ENCODE peak calls at places on chromosome 20, in nine cellular contexts. One of them, this sample, is unnamed.

GRCh38 chr20:64105846-64106434 is 1.4 kb downstream of the NPBWR2 start:
- DNase-seq in upper lobe of left lung: no peak
- DNase-seq in Peyer's patch: peak
- DNase-seq in sigmoid colon: no peak
- DNase-seq in uterus: no peak
- DNase-seq in A549: no peak
- DNase-seq in H54: no peak
- DNase-seq in GM12891: no peak
- DNase-seq in ovary: no peak
- DNase-seq in this sample: no peak

GRCh38 chr20:9103955-9104354 is 35.1 kb downstream of the PLCB4 start:
- DNase-seq in upper lobe of left lung: no peak
- DNase-seq in Peyer's patch: no peak
- DNase-seq in sigmoid colon: no peak
- DNase-seq in uterus: no peak
- DNase-seq in A549: peak
- DNase-seq in H54: peak
- DNase-seq in GM12891: no peak
- DNase-seq in ovary: no peak
- DNase-seq in this sample: no peak

GRCh38 chr20:48350291-48350988 is 477.4 kb downstream of the PREX1 start:
- DNase-seq in upper lobe of left lung: no peak
- DNase-seq in Peyer's patch: no peak
- DNase-seq in sigmoid colon: no peak
- DNase-seq in uterus: no peak
- DNase-seq in A549: peak
- DNase-seq in H54: no peak
- DNase-seq in GM12891: no peak
- DNase-seq in ovary: no peak
- DNase-seq in this sample: no peak

GRCh38 chr20:61436268-61436667 is 184.2 kb downstream of the CDH4 start:
- DNase-seq in upper lobe of left lung: no peak
- DNase-seq in Peyer's patch: no peak
- DNase-seq in sigmoid colon: no peak
- DNase-seq in uterus: no peak
- DNase-seq in A549: no peak
- DNase-seq in H54: peak
- DNase-seq in GM12891: no peak
- DNase-seq in ovary: no peak
- DNase-seq in this sample: no peak

GRCh38 chr20:10419550-10420133 is 14.4 kb downstream of the MKKS start:
- DNase-seq in upper lobe of left lung: no peak
- DNase-seq in Peyer's patch: no peak
- DNase-seq in sigmoid colon: no peak
- DNase-seq in uterus: no peak
- DNase-seq in A549: peak
- DNase-seq in H54: no peak
- DNase-seq in GM12891: no peak
- DNase-seq in ovary: no peak
- DNase-seq in this sample: no peak

GRCh38 chr20:21515300-21516179 is 1.7 kb upstream of the NKX2-2 start:
- DNase-seq in upper lobe of left lung: peak
- DNase-seq in Peyer's patch: no peak
- DNase-seq in sigmoid colon: no peak
- DNase-seq in uterus: no peak
- DNase-seq in A549: no peak
- DNase-seq in H54: no peak
- DNase-seq in GM12891: no peak
- DNase-seq in ovary: no peak
- DNase-seq in this sample: no peak

GRCh38 chr20:51378171-51378928 is 164.2 kb downstream of the NFATC2 start:
- DNase-seq in upper lobe of left lung: no peak
- DNase-seq in Peyer's patch: no peak
- DNase-seq in sigmoid colon: peak
- DNase-seq in uterus: no peak
- DNase-seq in A549: peak
- DNase-seq in H54: no peak
- DNase-seq in GM12891: no peak
- DNase-seq in ovary: no peak
- DNase-seq in this sample: no peak

GRCh38 chr20:62387219-62387913 is 463 bp downstream of the RPS21 start:
- DNase-seq in upper lobe of left lung: no peak
- DNase-seq in Peyer's patch: no peak
- DNase-seq in sigmoid colon: no peak
- DNase-seq in uterus: no peak
- DNase-seq in A549: no peak
- DNase-seq in H54: no peak
- DNase-seq in GM12891: no peak
- DNase-seq in ovary: no peak
- DNase-seq in this sample: no peak

GRCh38 chr20:50893620-50894019 is 37.6 kb downstream of the ADNP start:
- DNase-seq in upper lobe of left lung: no peak
- DNase-seq in Peyer's patch: no peak
- DNase-seq in sigmoid colon: no peak
- DNase-seq in uterus: no peak
- DNase-seq in A549: no peak
- DNase-seq in H54: no peak
- DNase-seq in GM12891: no peak
- DNase-seq in ovary: no peak
- DNase-seq in this sample: no peak

GRCh38 chr20:46853926-46854325 is 40.7 kb upstream of the EYA2 start:
- DNase-seq in upper lobe of left lung: no peak
- DNase-seq in Peyer's patch: no peak
- DNase-seq in sigmoid colon: no peak
- DNase-seq in uterus: no peak
- DNase-seq in A549: no peak
- DNase-seq in H54: no peak
- DNase-seq in GM12891: no peak
- DNase-seq in ovary: no peak
- DNase-seq in this sample: no peak

GRCh38 chr20:47262365-47263013 is 94.0 kb downstream of the ZMYND8 start:
- DNase-seq in upper lobe of left lung: no peak
- DNase-seq in Peyer's patch: no peak
- DNase-seq in sigmoid colon: no peak
- DNase-seq in uterus: no peak
- DNase-seq in A549: no peak
- DNase-seq in H54: no peak
- DNase-seq in GM12891: peak
- DNase-seq in ovary: no peak
- DNase-seq in this sample: no peak

GRCh38 chr20:20797521-20798310 is 85.3 kb upstream of the RALGAPA2 start:
- DNase-seq in upper lobe of left lung: no peak
- DNase-seq in Peyer's patch: no peak
- DNase-seq in sigmoid colon: no peak
- DNase-seq in uterus: no peak
- DNase-seq in A549: no peak
- DNase-seq in H54: no peak
- DNase-seq in GM12891: no peak
- DNase-seq in ovary: no peak
- DNase-seq in this sample: no peak

GRCh38 chr20:49385471-49385870 is 97.0 kb downstream of the KCNB1 start:
- DNase-seq in upper lobe of left lung: no peak
- DNase-seq in Peyer's patch: no peak
- DNase-seq in sigmoid colon: no peak
- DNase-seq in uterus: no peak
- DNase-seq in A549: peak
- DNase-seq in H54: peak
- DNase-seq in GM12891: no peak
- DNase-seq in ovary: no peak
- DNase-seq in this sample: no peak

GRCh38 chr20:3846378-3846739 is 275 bp upstream of the MAVS start:
- DNase-seq in upper lobe of left lung: no peak
- DNase-seq in Peyer's patch: no peak
- DNase-seq in sigmoid colon: no peak
- DNase-seq in uterus: peak
- DNase-seq in A549: no peak
- DNase-seq in H54: no peak
- DNase-seq in GM12891: no peak
- DNase-seq in ovary: no peak
- DNase-seq in this sample: no peak

GRCh38 chr20:3848565-3848964 is 1.9 kb downstream of the MAVS start:
- DNase-seq in upper lobe of left lung: no peak
- DNase-seq in Peyer's patch: no peak
- DNase-seq in sigmoid colon: no peak
- DNase-seq in uterus: no peak
- DNase-seq in A549: no peak
- DNase-seq in H54: no peak
- DNase-seq in GM12891: no peak
- DNase-seq in ovary: no peak
- DNase-seq in this sample: no peak

GRCh38 chr20:3847419-3847940 is 846 bp downstream of the MAVS start:
- DNase-seq in upper lobe of left lung: no peak
- DNase-seq in Peyer's patch: no peak
- DNase-seq in sigmoid colon: no peak
- DNase-seq in uterus: no peak
- DNase-seq in A549: no peak
- DNase-seq in H54: no peak
- DNase-seq in GM12891: no peak
- DNase-seq in ovary: no peak
- DNase-seq in this sample: no peak

GRCh38 chr20:3843490-3843889 is 3.1 kb upstream of the MAVS start:
- DNase-seq in upper lobe of left lung: no peak
- DNase-seq in Peyer's patch: peak
- DNase-seq in sigmoid colon: no peak
- DNase-seq in uterus: no peak
- DNase-seq in A549: peak
- DNase-seq in H54: peak
- DNase-seq in GM12891: no peak
- DNase-seq in ovary: no peak
- DNase-seq in this sample: no peak

GRCh38 chr20:3846740-3847418 is at the start of gene MAVS:
- DNase-seq in upper lobe of left lung: peak
- DNase-seq in Peyer's patch: peak
- DNase-seq in sigmoid colon: peak
- DNase-seq in uterus: peak
- DNase-seq in A549: peak
- DNase-seq in H54: peak
- DNase-seq in GM12891: peak
- DNase-seq in ovary: peak
- DNase-seq in this sample: peak
- TF ChIP-seq POLR2A in upper lobe of left lung: peak
- TF ChIP-seq POLR2A in Peyer's patch: peak
- TF ChIP-seq POLR2A in sigmoid colon: peak
- TF ChIP-seq POLR2A in uterus: peak
- TF ChIP-seq POLR2A in A549: peak
- TF ChIP-seq POLR2A in H54: peak
- TF ChIP-seq POLR2A in GM12891: peak
- TF ChIP-seq POLR2A in ovary: peak
- TF ChIP-seq POLR2A in this sample: peak

GRCh38 chr20:41183391-41183790 is 46.0 kb downstream of the PLCG1 start:
- DNase-seq in upper lobe of left lung: no peak
- DNase-seq in Peyer's patch: peak
- DNase-seq in sigmoid colon: no peak
- DNase-seq in uterus: no peak
- DNase-seq in A549: no peak
- DNase-seq in H54: no peak
- DNase-seq in GM12891: no peak
- DNase-seq in ovary: no peak
- DNase-seq in this sample: no peak
- TF ChIP-seq POLR2A in upper lobe of left lung: no peak
- TF ChIP-seq POLR2A in Peyer's patch: no peak
- TF ChIP-seq POLR2A in sigmoid colon: no peak
- TF ChIP-seq POLR2A in uterus: no peak
- TF ChIP-seq POLR2A in A549: no peak
- TF ChIP-seq POLR2A in H54: no peak
- TF ChIP-seq POLR2A in GM12891: no peak
- TF ChIP-seq POLR2A in ovary: no peak
- TF ChIP-seq POLR2A in this sample: no peak

GRCh38 chr20:57547250-57547649 is 13.7 kb upstream of the PCK1 start:
- DNase-seq in upper lobe of left lung: no peak
- DNase-seq in Peyer's patch: peak
- DNase-seq in sigmoid colon: peak
- DNase-seq in uterus: no peak
- DNase-seq in A549: peak
- DNase-seq in H54: no peak
- DNase-seq in GM12891: no peak
- DNase-seq in ovary: no peak
- DNase-seq in this sample: no peak
- TF ChIP-seq POLR2A in upper lobe of left lung: no peak
- TF ChIP-seq POLR2A in Peyer's patch: peak
- TF ChIP-seq POLR2A in sigmoid colon: no peak
- TF ChIP-seq POLR2A in uterus: no peak
- TF ChIP-seq POLR2A in A549: no peak
- TF ChIP-seq POLR2A in H54: no peak
- TF ChIP-seq POLR2A in GM12891: no peak
- TF ChIP-seq POLR2A in ovary: no peak
- TF ChIP-seq POLR2A in this sample: no peak

GRCh38 chr20:58388882-58389323 is at the start of gene VAPB:
- DNase-seq in upper lobe of left lung: peak
- DNase-seq in Peyer's patch: peak
- DNase-seq in sigmoid colon: peak
- DNase-seq in uterus: peak
- DNase-seq in A549: peak
- DNase-seq in H54: peak
- DNase-seq in GM12891: peak
- DNase-seq in ovary: peak
- DNase-seq in this sample: peak

GRCh38 chr20:58389324-58389967 is 417 bp downstream of the VAPB start:
- DNase-seq in upper lobe of left lung: peak
- DNase-seq in Peyer's patch: no peak
- DNase-seq in sigmoid colon: peak
- DNase-seq in uterus: no peak
- DNase-seq in A549: peak
- DNase-seq in H54: peak
- DNase-seq in GM12891: peak
- DNase-seq in ovary: no peak
- DNase-seq in this sample: peak

GRCh38 chr20:58390659-58391035 is 1.6 kb downstream of the VAPB start:
- DNase-seq in upper lobe of left lung: no peak
- DNase-seq in Peyer's patch: no peak
- DNase-seq in sigmoid colon: no peak
- DNase-seq in uterus: no peak
- DNase-seq in A549: no peak
- DNase-seq in H54: no peak
- DNase-seq in GM12891: no peak
- DNase-seq in ovary: no peak
- DNase-seq in this sample: peak

GRCh38 chr20:58388028-58388601 is 914 bp upstream of the VAPB start:
- DNase-seq in upper lobe of left lung: no peak
- DNase-seq in Peyer's patch: no peak
- DNase-seq in sigmoid colon: no peak
- DNase-seq in uterus: no peak
- DNase-seq in A549: no peak
- DNase-seq in H54: no peak
- DNase-seq in GM12891: no peak
- DNase-seq in ovary: no peak
- DNase-seq in this sample: no peak

DNA sequence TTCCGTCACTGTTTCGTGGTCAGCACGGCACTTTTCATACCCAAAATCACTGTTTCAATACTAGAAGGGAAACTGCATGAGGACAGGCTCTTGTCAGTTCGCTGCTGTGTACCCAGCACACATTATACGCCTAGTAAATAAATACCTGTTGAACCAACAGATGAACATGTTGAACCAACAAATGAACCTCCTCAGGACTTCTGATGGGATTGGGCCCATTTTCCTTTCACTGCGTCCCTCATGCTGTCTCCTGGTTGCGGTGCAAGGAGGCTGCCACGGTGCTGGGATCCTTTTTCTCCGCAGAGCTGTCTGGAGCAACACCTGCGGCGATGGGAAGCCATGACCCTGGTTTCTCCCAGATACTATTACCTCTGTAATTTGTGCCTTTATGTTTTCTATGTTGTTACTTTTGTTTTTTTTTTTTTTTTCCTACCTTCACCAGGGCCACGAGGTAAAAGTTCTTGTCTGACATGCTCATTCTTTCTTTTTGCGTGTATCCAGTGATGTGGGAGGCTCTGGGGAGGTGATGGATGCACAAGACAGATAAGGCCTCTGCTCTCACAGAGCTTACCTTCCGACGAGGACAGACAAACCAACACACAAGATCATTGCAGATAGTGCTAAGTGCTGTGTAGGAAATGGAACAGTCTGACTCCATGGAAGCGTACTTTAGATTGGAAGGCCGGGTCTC is 1.1 kb downstream of the VAPB start:
- DNase-seq in upper lobe of left lung: no peak
- DNase-seq in Peyer's patch: no peak
- DNase-seq in sigmoid colon: no peak
- DNase-seq in uterus: no peak
- DNase-seq in A549: no peak
- DNase-seq in H54: no peak
- DNase-seq in GM12891: no peak
- DNase-seq in ovary: no peak
- DNase-seq in this sample: no peak
- TF ChIP-seq POLR2A in upper lobe of left lung: no peak
- TF ChIP-seq POLR2A in Peyer's patch: no peak
- TF ChIP-seq POLR2A in sigmoid colon: no peak
- TF ChIP-seq POLR2A in uterus: no peak
- TF ChIP-seq POLR2A in A549: no peak
- TF ChIP-seq POLR2A in H54: no peak
- TF ChIP-seq POLR2A in GM12891: no peak
- TF ChIP-seq POLR2A in ovary: no peak
- TF ChIP-seq POLR2A in this sample: no peak

This sample was measured in tibial nerve.